ENCODE peak calls at places on chromosomes 16 and 17, in ten cellular contexts. One of them, this sample, is unnamed.

GRCh38 chr17:66547170-66547865 is 244.9 kb downstream of the PRKCA start:
- DNase-seq in stomach: no peak
- DNase-seq in OCI-LY7: no peak
- DNase-seq in fibroblast of lung: no peak
- DNase-seq in fibroblast of the aortic adventitia: no peak
- DNase-seq in HFF-Myc: no peak
- DNase-seq in PC-9: no peak
- DNase-seq in right lobe of liver: no peak
- DNase-seq in fibroblast of mammary gland: peak
- DNase-seq in NB4: no peak
- DNase-seq in this sample: no peak

GRCh38 chr17:58242171-58242784 is 3.9 kb downstream of the LPO start:
- DNase-seq in right lobe of liver: no peak
- DNase-seq in OCI-LY7: no peak
- DNase-seq in stomach: no peak
- DNase-seq in HFF-Myc: no peak
- DNase-seq in NB4: no peak
- DNase-seq in fibroblast of lung: no peak
- DNase-seq in PC-9: no peak
- DNase-seq in fibroblast of mammary gland: no peak
- DNase-seq in fibroblast of the aortic adventitia: no peak
- DNase-seq in this sample: no peak

GRCh38 chr16:75218256-75219076 is at the start of gene CTRB1:
- DNase-seq in fibroblast of the aortic adventitia: no peak
- DNase-seq in NB4: no peak
- DNase-seq in right lobe of liver: no peak
- DNase-seq in HFF-Myc: no peak
- DNase-seq in OCI-LY7: no peak
- DNase-seq in fibroblast of mammary gland: no peak
- DNase-seq in stomach: no peak
- DNase-seq in fibroblast of lung: no peak
- DNase-seq in PC-9: no peak
- DNase-seq in this sample: no peak

GRCh38 chr16:24906199-24906808 is 60.5 kb downstream of the SLC5A11 start:
- DNase-seq in PC-9: peak
- DNase-seq in fibroblast of the aortic adventitia: peak
- DNase-seq in OCI-LY7: peak
- DNase-seq in fibroblast of mammary gland: peak
- DNase-seq in HFF-Myc: peak
- DNase-seq in NB4: peak
- DNase-seq in stomach: no peak
- DNase-seq in fibroblast of lung: peak
- DNase-seq in right lobe of liver: no peak
- DNase-seq in this sample: no peak

GRCh38 chr17:79789943-79790804 is 6.7 kb downstream of the CBX8 start:
- DNase-seq in stomach: no peak
- DNase-seq in PC-9: peak
- DNase-seq in right lobe of liver: peak
- DNase-seq in OCI-LY7: peak
- DNase-seq in fibroblast of the aortic adventitia: no peak
- DNase-seq in HFF-Myc: no peak
- DNase-seq in NB4: peak
- DNase-seq in fibroblast of mammary gland: no peak
- DNase-seq in fibroblast of lung: no peak
- DNase-seq in this sample: no peak

GRCh38 chr17:78132086-78132676 is 1.6 kb downstream of the TMC8 start:
- DNase-seq in HFF-Myc: no peak
- DNase-seq in fibroblast of lung: no peak
- DNase-seq in right lobe of liver: no peak
- DNase-seq in NB4: no peak
- DNase-seq in fibroblast of mammary gland: no peak
- DNase-seq in stomach: peak
- DNase-seq in fibroblast of the aortic adventitia: no peak
- DNase-seq in PC-9: peak
- DNase-seq in OCI-LY7: peak
- DNase-seq in this sample: no peak

GRCh38 chr17:49862781-49863331 is 15.0 kb upstream of the TAC4 start:
- DNase-seq in PC-9: no peak
- DNase-seq in fibroblast of lung: no peak
- DNase-seq in HFF-Myc: no peak
- DNase-seq in fibroblast of the aortic adventitia: no peak
- DNase-seq in right lobe of liver: no peak
- DNase-seq in OCI-LY7: no peak
- DNase-seq in stomach: no peak
- DNase-seq in NB4: peak
- DNase-seq in fibroblast of mammary gland: no peak
- DNase-seq in this sample: no peak

GRCh38 chr17:6269474-6269873 is 165.4 kb downstream of the AIPL1 start:
- DNase-seq in fibroblast of the aortic adventitia: peak
- DNase-seq in NB4: peak
- DNase-seq in fibroblast of mammary gland: peak
- DNase-seq in fibroblast of lung: peak
- DNase-seq in right lobe of liver: peak
- DNase-seq in OCI-LY7: peak
- DNase-seq in HFF-Myc: no peak
- DNase-seq in stomach: no peak
- DNase-seq in PC-9: peak
- DNase-seq in this sample: peak

GRCh38 chr17:82255573-82255972 is 17.9 kb downstream of the CSNK1D start:
- DNase-seq in right lobe of liver: no peak
- DNase-seq in fibroblast of lung: no peak
- DNase-seq in stomach: no peak
- DNase-seq in PC-9: no peak
- DNase-seq in HFF-Myc: no peak
- DNase-seq in OCI-LY7: no peak
- DNase-seq in fibroblast of mammary gland: no peak
- DNase-seq in fibroblast of the aortic adventitia: no peak
- DNase-seq in NB4: no peak
- DNase-seq in this sample: no peak

GRCh38 chr16:79380990-79381389 is 219.5 kb downstream of the MAF start:
- DNase-seq in PC-9: no peak
- DNase-seq in fibroblast of lung: no peak
- DNase-seq in NB4: no peak
- DNase-seq in fibroblast of the aortic adventitia: no peak
- DNase-seq in HFF-Myc: no peak
- DNase-seq in stomach: no peak
- DNase-seq in fibroblast of mammary gland: no peak
- DNase-seq in OCI-LY7: no peak
- DNase-seq in right lobe of liver: no peak
- DNase-seq in this sample: no peak

GRCh38 chr17:63246344-63246743 is 199.8 kb downstream of the CYB561 start:
- DNase-seq in fibroblast of mammary gland: peak
- DNase-seq in stomach: no peak
- DNase-seq in fibroblast of the aortic adventitia: peak
- DNase-seq in HFF-Myc: no peak
- DNase-seq in right lobe of liver: no peak
- DNase-seq in fibroblast of lung: peak
- DNase-seq in NB4: no peak
- DNase-seq in OCI-LY7: no peak
- DNase-seq in PC-9: no peak
- DNase-seq in this sample: no peak

GRCh38 chr17:6536566-6537065 is 19.7 kb downstream of the PITPNM3 start:
- DNase-seq in NB4: no peak
- DNase-seq in fibroblast of lung: no peak
- DNase-seq in fibroblast of the aortic adventitia: no peak
- DNase-seq in fibroblast of mammary gland: no peak
- DNase-seq in PC-9: no peak
- DNase-seq in HFF-Myc: no peak
- DNase-seq in right lobe of liver: no peak
- DNase-seq in stomach: peak
- DNase-seq in OCI-LY7: no peak
- DNase-seq in this sample: no peak

GRCh38 chr17:19383681-19384470 is 3.1 kb downstream of the MFAP4 start:
- DNase-seq in HFF-Myc: no peak
- DNase-seq in OCI-LY7: no peak
- DNase-seq in fibroblast of lung: no peak
- DNase-seq in fibroblast of the aortic adventitia: peak
- DNase-seq in right lobe of liver: no peak
- DNase-seq in PC-9: no peak
- DNase-seq in fibroblast of mammary gland: peak
- DNase-seq in NB4: no peak
- DNase-seq in stomach: no peak
- DNase-seq in this sample: no peak

DNA sequence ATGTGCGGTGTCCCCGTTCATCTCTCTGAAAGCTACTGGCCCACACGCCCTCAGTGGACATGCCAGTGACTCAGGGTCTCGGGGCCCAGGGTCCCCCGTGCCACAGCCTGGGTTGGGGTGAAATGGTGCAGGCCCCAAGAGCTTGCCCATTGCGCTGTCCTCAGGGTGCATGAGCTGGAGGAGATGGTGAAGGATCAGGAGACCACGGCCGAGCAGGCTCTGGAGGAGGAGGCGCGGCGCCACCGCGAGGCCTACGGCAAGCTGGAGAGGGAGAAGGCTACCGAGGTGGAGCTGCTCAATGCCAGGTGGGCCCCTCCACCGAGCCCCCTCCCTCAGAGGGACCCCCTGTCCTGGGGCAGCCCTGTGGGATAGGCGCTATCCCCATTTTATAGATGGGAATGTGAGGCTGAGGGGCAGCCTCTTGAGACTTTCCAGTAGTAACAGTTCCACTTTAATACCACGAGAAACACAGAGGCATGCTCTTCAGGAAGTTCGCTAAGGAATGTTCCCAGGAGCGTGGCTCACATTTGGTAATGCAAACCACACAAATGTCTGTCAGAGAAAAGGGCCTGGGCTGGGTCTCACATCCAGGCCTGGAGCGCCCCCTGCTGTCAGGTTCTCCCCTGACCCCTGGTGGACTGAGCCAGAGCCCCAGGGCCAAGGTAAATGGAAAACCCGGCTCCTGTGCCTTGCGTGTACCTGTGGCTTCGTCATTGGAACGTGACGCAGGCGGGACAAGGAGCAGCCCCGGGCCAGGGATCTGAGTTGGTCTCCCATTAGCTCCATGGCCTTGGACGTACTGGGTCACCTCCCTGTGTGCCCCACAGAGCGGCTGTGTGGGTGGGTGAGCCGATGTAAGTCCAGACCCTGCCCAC is 133.7 kb downstream of the RAB11FIP4 start:
- DNase-seq in fibroblast of mammary gland: peak
- DNase-seq in fibroblast of lung: peak
- DNase-seq in NB4: peak
- DNase-seq in stomach: peak
- DNase-seq in fibroblast of the aortic adventitia: peak
- DNase-seq in right lobe of liver: peak
- DNase-seq in PC-9: peak
- DNase-seq in HFF-Myc: peak
- DNase-seq in OCI-LY7: peak
- DNase-seq in this sample: peak
- TF ChIP-seq CTCF in fibroblast of mammary gland: peak
- TF ChIP-seq CTCF in fibroblast of lung: peak
- TF ChIP-seq CTCF in NB4: peak
- TF ChIP-seq CTCF in stomach: peak
- TF ChIP-seq CTCF in fibroblast of the aortic adventitia: peak
- TF ChIP-seq CTCF in right lobe of liver: peak
- TF ChIP-seq CTCF in PC-9: peak
- TF ChIP-seq CTCF in HFF-Myc: peak
- TF ChIP-seq CTCF in OCI-LY7: peak
- TF ChIP-seq CTCF in this sample: peak

GRCh38 chr17:3926860-3927627 is 10.8 kb upstream of the P2RX1 start:
- DNase-seq in OCI-LY7: no peak
- DNase-seq in stomach: no peak
- DNase-seq in fibroblast of the aortic adventitia: no peak
- DNase-seq in fibroblast of mammary gland: no peak
- DNase-seq in NB4: no peak
- DNase-seq in HFF-Myc: no peak
- DNase-seq in fibroblast of lung: no peak
- DNase-seq in PC-9: peak
- DNase-seq in right lobe of liver: no peak
- DNase-seq in this sample: no peak
- H3K4me3 ChIP-seq in OCI-LY7: no peak
- H3K4me3 ChIP-seq in stomach: no peak
- H3K4me3 ChIP-seq in fibroblast of the aortic adventitia: no peak
- H3K4me3 ChIP-seq in fibroblast of mammary gland: no peak
- H3K4me3 ChIP-seq in NB4: no peak
- H3K4me3 ChIP-seq in HFF-Myc: no peak
- H3K4me3 ChIP-seq in fibroblast of lung: no peak
- H3K4me3 ChIP-seq in PC-9: no peak
- H3K4me3 ChIP-seq in right lobe of liver: no peak
- H3K4me3 ChIP-seq in this sample: no peak

GRCh38 chr17:59530561-59530960 is 34.8 kb upstream of the DHX40 start:
- DNase-seq in NB4: no peak
- DNase-seq in OCI-LY7: no peak
- DNase-seq in PC-9: no peak
- DNase-seq in fibroblast of lung: no peak
- DNase-seq in fibroblast of mammary gland: no peak
- DNase-seq in stomach: no peak
- DNase-seq in HFF-Myc: no peak
- DNase-seq in fibroblast of the aortic adventitia: no peak
- DNase-seq in right lobe of liver: no peak
- DNase-seq in this sample: no peak

GRCh38 chr17:59533694-59534093 is 31.7 kb upstream of the DHX40 start:
- DNase-seq in right lobe of liver: no peak
- DNase-seq in PC-9: no peak
- DNase-seq in fibroblast of mammary gland: no peak
- DNase-seq in OCI-LY7: no peak
- DNase-seq in stomach: no peak
- DNase-seq in NB4: peak
- DNase-seq in fibroblast of lung: no peak
- DNase-seq in fibroblast of the aortic adventitia: no peak
- DNase-seq in HFF-Myc: no peak
- DNase-seq in this sample: no peak

GRCh38 chr17:59538195-59538909 is 27.1 kb upstream of the DHX40 start:
- DNase-seq in OCI-LY7: no peak
- DNase-seq in PC-9: no peak
- DNase-seq in fibroblast of lung: no peak
- DNase-seq in right lobe of liver: no peak
- DNase-seq in stomach: no peak
- DNase-seq in fibroblast of the aortic adventitia: no peak
- DNase-seq in fibroblast of mammary gland: no peak
- DNase-seq in NB4: no peak
- DNase-seq in HFF-Myc: no peak
- DNase-seq in this sample: no peak

DNA sequence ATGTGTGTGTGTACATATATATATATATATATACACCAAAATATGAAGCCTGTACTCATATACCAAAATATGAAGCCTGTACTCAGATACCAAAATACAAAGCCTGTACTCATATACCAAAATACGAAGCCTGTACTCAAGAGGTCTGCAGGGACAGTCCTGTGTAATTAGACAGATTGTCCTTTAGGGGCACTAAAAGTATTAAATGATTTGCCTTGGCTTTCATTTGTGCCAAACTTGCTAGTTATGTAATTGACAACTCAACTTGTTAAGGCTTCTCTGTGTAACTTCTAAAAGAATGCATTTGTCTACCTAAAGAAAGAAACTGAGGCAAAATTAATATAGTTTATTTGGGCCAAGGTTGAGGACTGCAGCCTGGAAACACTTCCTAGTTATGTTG is 30.8 kb upstream of the DHX40 start:
- DNase-seq in HFF-Myc: no peak
- DNase-seq in OCI-LY7: peak
- DNase-seq in fibroblast of mammary gland: peak
- DNase-seq in PC-9: no peak
- DNase-seq in right lobe of liver: no peak
- DNase-seq in fibroblast of the aortic adventitia: no peak
- DNase-seq in NB4: peak
- DNase-seq in stomach: no peak
- DNase-seq in fibroblast of lung: no peak
- DNase-seq in this sample: no peak
- TF ChIP-seq CTCF in HFF-Myc: no peak
- TF ChIP-seq CTCF in OCI-LY7: peak
- TF ChIP-seq CTCF in fibroblast of mammary gland: no peak
- TF ChIP-seq CTCF in PC-9: peak
- TF ChIP-seq CTCF in right lobe of liver: peak
- TF ChIP-seq CTCF in fibroblast of the aortic adventitia: peak
- TF ChIP-seq CTCF in NB4: no peak
- TF ChIP-seq CTCF in stomach: no peak
- TF ChIP-seq CTCF in fibroblast of lung: peak
- TF ChIP-seq CTCF in this sample: peak

GRCh38 chr17:8016632-8017424 is 14.4 kb downstream of the GUCY2D start:
- DNase-seq in fibroblast of lung: no peak
- DNase-seq in OCI-LY7: peak
- DNase-seq in HFF-Myc: no peak
- DNase-seq in PC-9: peak
- DNase-seq in stomach: peak
- DNase-seq in fibroblast of mammary gland: peak
- DNase-seq in NB4: peak
- DNase-seq in fibroblast of the aortic adventitia: peak
- DNase-seq in right lobe of liver: peak
- DNase-seq in this sample: peak
- H3K4me3 ChIP-seq in fibroblast of lung: peak
- H3K4me3 ChIP-seq in OCI-LY7: peak
- H3K4me3 ChIP-seq in HFF-Myc: peak
- H3K4me3 ChIP-seq in PC-9: peak
- H3K4me3 ChIP-seq in stomach: peak
- H3K4me3 ChIP-seq in fibroblast of mammary gland: peak
- H3K4me3 ChIP-seq in NB4: no peak
- H3K4me3 ChIP-seq in fibroblast of the aortic adventitia: no peak
- H3K4me3 ChIP-seq in right lobe of liver: peak
- H3K4me3 ChIP-seq in this sample: peak